ENCODE peak calls at places on chromosome 7, in five cellular contexts. J is adrenal gland, M is fibroblast of lung, A is AG09309, T is cardiac muscle cell. K is an unnamed sample.

GRCh38 chr7:50508471-50508943 is 56.7 kb downstream of the DDC start:
- DNase-seq in J (no peak), M (no peak), A (no peak), T (no peak), K (no peak)

GRCh38 chr7:121960678-121961461 is 87.9 kb downstream of the PTPRZ1 start:
- DNase-seq in J (no peak), M (peak), A (peak), T (peak), K (peak)

GRCh38 chr7:138064856-138065357 is 11.4 kb upstream of the AKR1D1 start:
- DNase-seq in J (peak), M (peak), A (peak), T (peak), K (no peak)

GRCh38 chr7:81857385-81857784 is 87.5 kb upstream of the HGF start:
- DNase-seq in J (no peak), M (no peak), A (no peak), T (peak), K (no peak)

GRCh38 chr7:121330053-121330833 is 1.4 kb downstream of the WNT16 start:
- DNase-seq in J (no peak), M (no peak), A (no peak), T (no peak), K (no peak)

GRCh38 chr7:157306836-157307533 is 29.8 kb upstream of the DNAJB6 start:
- DNase-seq in J (no peak), M (no peak), A (no peak), T (no peak), K (no peak)

GRCh38 chr7:25091757-25092156 is 33.3 kb downstream of the CYCS start:
- DNase-seq in J (no peak), M (no peak), A (no peak), T (no peak), K (no peak)

GRCh38 chr7:114084381-114085312 is 165.8 kb upstream of the PPP1R3A start:
- DNase-seq in J (peak), M (peak), A (no peak), T (peak), K (no peak)

GRCh38 chr7:100823140-100823525 is 4.2 kb downstream of the EPHB4 start:
- DNase-seq in J (no peak), M (no peak), A (no peak), T (no peak), K (no peak)

GRCh38 chr7:142257958-142258357 is at the start of gene PRSS58:
- DNase-seq in J (no peak), M (no peak), A (no peak), T (no peak), K (no peak)

GRCh38 chr7:50781371-50781770 is 1.3 kb downstream of the GRB10 start:
- DNase-seq in J (peak), M (no peak), A (no peak), T (no peak), K (peak)

GRCh38 chr7:189719-190118 is 2.7 kb upstream of the FAM20C start:
- DNase-seq in J (no peak), M (no peak), A (no peak), T (no peak), K (no peak)

GRCh38 chr7:192701-193536 is 548 bp downstream of the FAM20C start:
- DNase-seq in J (no peak), M (no peak), A (no peak), T (no peak), K (no peak)

GRCh38 chr7:192035-192649 is at the start of gene FAM20C:
- DNase-seq in J (peak), M (peak), A (no peak), T (peak), K (peak)

GRCh38 chr7:190196-190595 is 2.2 kb upstream of the FAM20C start:
- DNase-seq in J (no peak), M (no peak), A (no peak), T (no peak), K (no peak)

DNA sequence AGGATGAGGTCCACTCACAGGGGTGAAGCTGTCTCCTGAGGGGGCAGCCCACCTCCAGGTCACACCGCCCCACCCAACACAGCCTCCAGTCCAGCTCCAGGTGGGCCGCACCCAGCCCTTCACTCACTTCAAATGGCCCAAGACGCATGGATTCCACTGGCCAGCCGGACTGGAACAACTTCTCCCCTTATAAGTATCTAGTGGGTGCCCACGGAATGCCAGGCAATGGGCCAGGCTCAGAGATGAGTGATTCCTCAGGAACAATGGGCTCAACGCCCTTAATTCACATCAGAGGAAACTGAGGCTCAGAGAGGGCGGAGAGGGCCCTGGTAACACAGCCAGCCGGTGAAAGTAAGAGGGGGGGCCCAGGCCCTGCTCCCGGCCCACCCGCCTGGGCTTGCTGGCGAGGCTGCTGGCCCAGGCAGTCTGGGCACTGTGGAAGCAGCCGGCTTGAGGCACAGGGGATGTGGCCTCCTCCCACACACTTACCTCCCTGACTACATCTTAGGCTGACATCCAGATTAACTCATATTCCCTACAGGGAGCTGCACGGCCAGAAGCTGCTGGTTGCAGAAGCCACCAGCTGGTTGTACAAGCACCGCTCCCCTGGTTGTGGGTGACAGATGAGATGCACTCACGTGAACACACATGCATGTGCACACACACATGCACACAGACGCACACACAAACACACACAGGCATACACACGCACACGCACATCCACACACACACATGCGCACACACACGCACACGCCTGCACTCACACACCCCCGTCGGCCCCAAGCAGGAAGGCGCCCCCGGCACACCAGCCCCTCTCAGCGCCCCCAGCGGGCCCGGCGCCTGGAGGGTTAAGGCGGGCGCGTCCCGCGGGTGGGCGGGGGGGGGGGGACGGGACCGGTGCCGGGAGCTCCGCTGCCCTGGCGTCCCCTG is 1.0 kb upstream of the FAM20C start:
- DNase-seq in J (peak), M (peak), A (peak), T (peak), K (peak)
- H3K4me3 ChIP-seq in J (no peak), M (peak), A (peak), T (peak), K (peak)

GRCh38 chr7:42235734-42236133 is 1.3 kb downstream of the GLI3 start:
- DNase-seq in J (peak), M (peak), A (no peak), T (no peak), K (no peak)
- H3K4me3 ChIP-seq in J (no peak), M (peak), A (peak), T (peak), K (peak)

GRCh38 chr7:45923290-45923689 is 2.2 kb upstream of the IGFBP3 start:
- DNase-seq in J (peak), M (peak), A (no peak), T (peak), K (peak)
- H3K4me3 ChIP-seq in J (no peak), M (peak), A (no peak), T (no peak), K (no peak)

GRCh38 chr7:21429021-21429420 is 1.1 kb downstream of the SP4 start:
- DNase-seq in J (no peak), M (no peak), A (no peak), T (no peak), K (no peak)

GRCh38 chr7:21429786-21430574 is 2.1 kb downstream of the SP4 start:
- DNase-seq in J (no peak), M (no peak), A (no peak), T (no peak), K (no peak)

GRCh38 chr7:21427861-21428641 is at the start of gene SP4:
- DNase-seq in J (peak), M (peak), A (peak), T (peak), K (peak)

GRCh38 chr7:21428642-21428941 is 709 bp downstream of the SP4 start:
- DNase-seq in J (no peak), M (no peak), A (no peak), T (no peak), K (no peak)

GRCh38 chr7:21430575-21430954 is 2.7 kb downstream of the SP4 start:
- DNase-seq in J (no peak), M (no peak), A (no peak), T (no peak), K (no peak)
- H3K4me3 ChIP-seq in J (no peak), M (no peak), A (no peak), T (peak), K (no peak)

DNA sequence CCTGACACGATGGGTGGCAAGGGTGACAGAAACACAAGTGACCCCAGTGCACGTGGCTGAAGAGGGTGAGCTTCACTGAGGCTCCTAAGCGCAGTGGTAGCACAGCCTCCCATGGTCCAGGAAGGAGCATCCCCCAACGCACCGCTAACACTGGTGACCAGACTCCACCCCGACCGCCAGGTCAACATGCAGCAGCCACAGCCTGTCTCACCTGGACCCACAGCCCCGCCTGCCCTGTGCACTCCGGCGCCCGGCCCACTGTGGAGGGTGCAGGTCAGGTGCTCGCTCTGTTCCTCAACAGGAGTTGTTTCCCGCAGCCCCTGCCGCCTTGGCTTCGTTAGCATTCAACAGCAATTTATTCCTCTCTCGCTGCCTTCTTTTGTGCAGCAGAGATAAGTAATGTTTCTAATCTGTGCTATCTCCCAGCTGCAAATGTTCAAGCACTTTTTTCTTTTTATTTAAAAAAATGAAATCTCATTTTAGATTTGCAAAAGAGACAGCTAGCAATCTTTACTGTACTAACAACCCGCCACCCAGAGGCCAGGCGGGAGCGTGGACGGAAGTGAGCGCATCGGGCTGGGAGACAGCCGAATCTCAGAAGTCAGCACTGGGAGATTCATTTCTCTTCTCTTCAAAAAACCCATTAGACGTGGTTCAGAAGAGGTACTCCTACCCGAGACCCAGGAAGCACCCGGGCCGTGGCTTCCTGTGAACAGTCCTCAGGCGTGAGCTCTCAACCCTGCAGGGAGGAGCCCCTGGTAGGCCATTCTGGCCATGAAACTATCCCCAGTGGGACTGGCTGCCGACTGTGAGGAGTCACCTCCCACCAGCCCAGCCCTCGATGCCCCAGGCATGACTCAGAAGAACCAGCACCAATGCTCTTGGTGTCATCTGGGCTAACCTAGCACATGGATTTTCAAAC is 133.4 kb downstream of the MAD1L1 start:
- DNase-seq in J (no peak), M (no peak), A (no peak), T (peak), K (no peak)
- H3K4me3 ChIP-seq in J (no peak), M (no peak), A (no peak), T (no peak), K (no peak)

GRCh38 chr7:30278386-30278785 is 6.0 kb upstream of the ZNRF2 start:
- DNase-seq in J (no peak), M (no peak), A (no peak), T (no peak), K (no peak)
- H3K4me3 ChIP-seq in J (no peak), M (no peak), A (no peak), T (no peak), K (no peak)

GRCh38 chr7:144814326-144814725 is 21.5 kb downstream of the TPK1 start:
- DNase-seq in J (no peak), M (no peak), A (no peak), T (no peak), K (no peak)

GRCh38 chr7:144818516-144818915 is 17.3 kb downstream of the TPK1 start:
- DNase-seq in J (no peak), M (peak), A (no peak), T (peak), K (no peak)

GRCh38 chr7:144817001-144817400 is 18.9 kb downstream of the TPK1 start:
- DNase-seq in J (no peak), M (no peak), A (no peak), T (no peak), K (no peak)

DNA sequence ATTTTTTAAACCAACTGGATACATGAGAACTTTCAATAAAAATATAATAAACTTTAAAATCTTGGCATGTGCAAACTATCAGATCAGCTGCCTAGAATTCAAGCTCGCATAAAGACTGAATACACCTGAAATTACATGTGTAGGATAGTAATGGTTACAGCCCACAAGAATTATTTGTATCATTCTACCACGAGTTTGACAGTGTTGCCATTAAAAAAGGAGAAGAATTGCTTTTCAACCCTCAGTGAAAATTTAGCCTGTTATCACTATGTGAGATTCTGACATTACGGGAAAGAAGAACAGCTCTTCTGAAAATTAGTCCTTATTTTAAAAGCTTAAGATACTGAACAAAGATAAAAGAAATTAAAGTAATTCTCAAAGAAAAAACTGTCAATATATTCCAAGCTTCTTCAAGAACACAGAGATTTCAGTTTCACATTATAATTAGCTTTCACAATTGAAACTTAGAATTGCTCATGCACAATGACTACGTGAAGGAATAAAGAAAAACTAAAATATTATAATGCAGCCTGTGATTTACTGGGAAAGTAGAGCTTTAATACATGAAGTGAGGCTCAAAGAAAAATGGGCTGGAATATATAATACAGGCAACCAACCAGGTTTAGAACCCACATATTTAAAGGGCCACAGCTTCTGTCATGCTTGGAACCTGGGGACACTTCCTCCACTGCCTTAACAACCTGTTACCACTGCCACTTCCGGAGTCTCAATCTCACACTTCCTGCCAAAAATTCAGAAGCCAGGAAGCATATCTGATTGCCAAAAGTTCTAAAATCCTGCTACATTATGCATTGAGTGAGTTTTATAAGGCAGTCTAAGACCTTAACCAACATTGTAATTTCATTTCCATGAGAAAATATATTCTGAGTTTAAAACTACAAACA is 23.2 kb downstream of the TPK1 start:
- DNase-seq in J (no peak), M (no peak), A (no peak), T (no peak), K (no peak)
- H3K4me3 ChIP-seq in J (no peak), M (no peak), A (no peak), T (no peak), K (no peak)